ENCODE peak calls at places on chromosome 21, in ten cellular contexts. B, H, I, K, N, Z, V, T, D and A are unnamed samples.
A peak's percentile ranks its signal among the peaks of the same experiment; 100 is the strongest.

GRCh38 chr21:44348861-44349260 is 4.6 kb upstream of the TRPM2 start:
- DNase-seq in B (no peak), H (no peak), I (no peak), K (no peak), N (no peak), Z (no peak), V (no peak), T (no peak), D (no peak), A (no peak)

GRCh38 chr21:28253378-28253777 is 739.3 kb downstream of the LTN1 start:
- DNase-seq in B (no peak), H (no peak), I (no peak), K (no peak), N (no peak), Z (no peak), V (no peak), T (no peak), D (no peak), A (no peak)

GRCh38 chr21:38424333-38424732 is 73.9 kb downstream of the ERG start:
- DNase-seq in B (no peak), H (no peak), I (no peak), K (no peak), N (no peak), Z (no peak), V (no peak), T (no peak), D (no peak), A (no peak)

GRCh38 chr21:45977396-45977795 is 4.2 kb upstream of the COL6A1 start:
- DNase-seq in B (no peak), H (no peak), I (no peak), K (peak; percentile 23), N (no peak), Z (no peak), V (peak; percentile 51), T (peak; percentile 24), D (peak; percentile 81), A (peak; percentile 73)

GRCh38 chr21:45444385-45444784 is 39.4 kb downstream of the COL18A1 start:
- DNase-seq in B (no peak), H (no peak), I (no peak), K (no peak), N (no peak), Z (no peak), V (no peak), T (no peak), D (no peak), A (no peak)

GRCh38 chr21:27648560-27648959 is 681.7 kb upstream of the ADAMTS5 start:
- DNase-seq in B (no peak), H (no peak), I (no peak), K (no peak), N (no peak), Z (no peak), V (no peak), T (no peak), D (no peak), A (no peak)

GRCh38 chr21:20040768-20041167 is 957.4 kb upstream of the NCAM2 start:
- DNase-seq in B (no peak), H (no peak), I (no peak), K (no peak), N (no peak), Z (no peak), V (no peak), T (no peak), D (no peak), A (no peak)

GRCh38 chr21:44291078-44291935 is 5.6 kb downstream of the AIRE start:
- DNase-seq in B (no peak), H (no peak), I (no peak), K (no peak), N (no peak), Z (no peak), V (no peak), T (no peak), D (no peak), A (no peak)

GRCh38 chr21:32233055-32233546 is 45.7 kb downstream of the MIS18A start:
- DNase-seq in B (no peak), H (no peak), I (no peak), K (no peak), N (no peak), Z (no peak), V (no peak), T (no peak), D (no peak), A (no peak)
- TF ChIP-seq POLR2A in B (no peak), H (no peak), I (no peak), K (no peak), N (no peak), Z (no peak), V (no peak), T (no peak), D (no peak), A (no peak)

DNA sequence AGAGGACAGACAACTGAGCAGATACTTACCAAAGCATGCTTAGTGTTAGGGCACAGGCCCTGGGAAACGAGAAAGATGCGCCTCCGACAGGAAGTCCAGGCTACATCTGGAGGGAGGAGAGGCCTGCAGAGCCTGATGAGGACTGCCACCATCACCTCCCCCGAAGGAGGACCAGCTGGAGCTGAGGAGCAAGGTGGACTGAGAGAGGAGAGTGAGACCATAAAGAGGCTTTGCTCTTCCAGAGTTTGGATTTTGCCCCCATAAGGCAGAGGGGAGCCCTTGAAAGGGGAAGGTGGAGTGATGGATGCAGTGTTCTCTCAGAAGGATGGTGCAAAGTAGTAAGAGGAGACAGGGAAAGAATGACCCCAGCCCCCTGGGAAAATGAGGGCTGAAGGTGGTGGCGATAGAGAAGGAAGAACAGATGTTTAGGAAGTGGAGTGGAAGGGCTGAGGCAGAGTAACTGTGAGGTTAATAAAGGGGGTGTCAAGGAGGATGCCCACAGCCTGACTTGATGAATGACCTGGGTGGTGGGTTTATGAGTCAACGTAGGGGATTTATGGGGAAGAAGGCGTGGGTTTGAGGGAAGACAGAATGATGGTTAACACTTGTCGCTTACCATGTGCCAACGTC is 1.1 kb upstream of the SCAF4 start:
- DNase-seq in B (no peak), H (no peak), I (no peak), K (no peak), N (no peak), Z (no peak), V (no peak), T (peak; percentile 20), D (peak; percentile 57), A (no peak)
- TF ChIP-seq POLR2AphosphoS5 in B (no peak), H (no peak), I (no peak), K (no peak), N (no peak), Z (no peak), V (no peak), T (no peak), D (no peak), A (no peak)

GRCh38 chr21:39620856-39621255 is 8.1 kb downstream of the B3GALT5 start:
- DNase-seq in B (no peak), H (no peak), I (no peak), K (no peak), N (no peak), Z (no peak), V (no peak), T (no peak), D (peak; percentile 16), A (no peak)

GRCh38 chr21:39613029-39613934 is 542 bp downstream of the B3GALT5 start:
- DNase-seq in B (peak; percentile 68), H (no peak), I (no peak), K (no peak), N (no peak), Z (no peak), V (no peak), T (no peak), D (peak; percentile 26), A (no peak)

GRCh38 chr21:39612233-39613028 is at the start of gene B3GALT5:
- DNase-seq in B (peak; percentile 84), H (peak; percentile 15), I (no peak), K (no peak), N (no peak), Z (no peak), V (no peak), T (peak; percentile 26), D (peak; percentile 80), A (no peak)

GRCh38 chr21:39611547-39612190 is 1.1 kb upstream of the B3GALT5 start:
- DNase-seq in B (peak; percentile 53), H (no peak), I (no peak), K (no peak), N (no peak), Z (no peak), V (no peak), T (no peak), D (no peak), A (no peak)

DNA sequence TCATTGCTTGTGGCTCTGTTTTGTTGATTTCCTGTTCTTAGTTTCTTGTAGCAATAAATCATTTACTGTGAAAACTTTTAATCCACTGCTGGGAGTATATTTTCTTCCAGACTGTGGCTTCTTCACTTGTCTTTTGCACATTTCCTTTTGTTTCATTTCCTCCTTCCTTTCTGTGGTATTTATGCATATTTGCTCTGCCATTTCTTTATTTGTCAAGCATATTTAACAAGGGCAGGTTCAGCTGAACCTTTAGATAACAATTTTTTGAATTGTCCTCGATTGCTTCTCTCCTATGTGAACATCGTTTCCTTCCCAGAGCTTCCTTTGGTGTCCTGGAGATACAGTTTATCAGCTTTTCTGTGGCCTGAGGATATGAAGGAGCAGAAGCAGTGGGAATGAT is 3.6 kb downstream of the B3GALT5 start:
- DNase-seq in B (no peak), H (no peak), I (no peak), K (no peak), N (no peak), Z (no peak), V (no peak), T (no peak), D (no peak), A (no peak)
- H3K27me3 ChIP-seq in B (no peaks in the 10 kb centered on the region), H (no peaks in the 10 kb centered on the region), I (no peaks in the 10 kb centered on the region), K (peaks cover 41% of the 10 kb centered on the region), N (peaks cover 16% of the 10 kb centered on the region), Z (peaks cover 3% of the 10 kb centered on the region), V (peaks cover 14% of the 10 kb centered on the region), T (peaks cover 35% of the 10 kb centered on the region), D (no peaks in the 10 kb centered on the region), A (peaks cover 36% of the 10 kb centered on the region)

GRCh38 chr21:41504030-41504429 is 3.9 kb downstream of the TMPRSS2 start:
- DNase-seq in B (no peak), H (no peak), I (no peak), K (peak; percentile 55), N (no peak), Z (no peak), V (no peak), T (no peak), D (no peak), A (no peak)

GRCh38 chr21:41506526-41507520 is 1.1 kb downstream of the TMPRSS2 start:
- DNase-seq in B (no peak), H (no peak), I (no peak), K (peak; percentile 75), N (no peak), Z (no peak), V (peak; percentile 72), T (peak; percentile 56), D (peak; percentile 77), A (no peak)

GRCh38 chr21:41507521-41508414 is at the start of gene TMPRSS2:
- DNase-seq in B (no peak), H (no peak), I (no peak), K (peak; percentile 92), N (no peak), Z (peak; percentile 83), V (peak; percentile 70), T (peak; percentile 90), D (peak; percentile 78), A (no peak)

GRCh38 chr21:41508415-41509205 is 652 bp upstream of the TMPRSS2 start:
- DNase-seq in B (no peak), H (no peak), I (no peak), K (no peak), N (no peak), Z (no peak), V (no peak), T (no peak), D (peak; percentile 76), A (no peak)

DNA sequence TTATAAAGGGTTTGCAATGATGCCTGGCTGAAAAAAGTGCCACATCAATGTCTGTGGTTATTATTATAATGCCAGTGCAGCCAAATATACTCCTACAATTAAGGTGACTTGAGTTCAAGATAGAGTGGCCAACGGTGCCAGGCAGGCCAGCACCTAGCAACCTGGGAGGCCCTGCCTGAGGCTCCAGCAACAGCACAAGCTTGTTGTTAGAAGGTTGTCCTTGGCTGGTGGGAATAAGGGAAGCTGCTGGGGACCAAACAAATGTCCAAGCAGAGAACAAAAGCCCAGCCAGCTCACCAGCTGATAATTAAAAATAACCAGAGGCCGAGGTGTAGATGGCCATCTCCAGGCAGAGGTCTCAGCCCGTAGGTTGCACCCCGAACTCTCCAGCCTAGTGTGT is 2.0 kb downstream of the TMPRSS2 start:
- DNase-seq in B (no peak), H (no peak), I (no peak), K (no peak), N (no peak), Z (no peak), V (no peak), T (no peak), D (no peak), A (no peak)
- TF ChIP-seq POLR2A in B (no peak), H (no peak), I (no peak), K (no peak), N (no peak), Z (no peak), V (no peak), T (no peak), D (no peak), A (no peak)